ENCODE peak calls at places on chromosomes 7 and 10, in eight cellular contexts. One of them, this sample, is unnamed.

GRCh38 chr10:112246-112645 is 23.0 kb upstream of the ZMYND11 start:
- DNase-seq in PC-9: peak
- DNase-seq in CD8-positive, alpha-beta T cell: no peak
- DNase-seq in heart left ventricle: no peak
- DNase-seq in CD4-positive, CD25-positive, alpha-beta regulatory T cell: no peak
- DNase-seq in dorsolateral prefrontal cortex: no peak
- DNase-seq in BJ: no peak
- DNase-seq in neural progenitor cell: no peak
- DNase-seq in this sample: peak

GRCh38 chr10:34580643-34581042 is 234.5 kb downstream of the PARD3 start:
- DNase-seq in CD8-positive, alpha-beta T cell: no peak
- DNase-seq in PC-9: peak
- DNase-seq in BJ: no peak
- DNase-seq in dorsolateral prefrontal cortex: no peak
- DNase-seq in CD4-positive, CD25-positive, alpha-beta regulatory T cell: no peak
- DNase-seq in neural progenitor cell: no peak
- DNase-seq in heart left ventricle: no peak
- DNase-seq in this sample: peak

GRCh38 chr10:109018892-109019507 is 904.3 kb downstream of the XPNPEP1 start:
- DNase-seq in CD8-positive, alpha-beta T cell: no peak
- DNase-seq in PC-9: no peak
- DNase-seq in CD4-positive, CD25-positive, alpha-beta regulatory T cell: no peak
- DNase-seq in heart left ventricle: no peak
- DNase-seq in BJ: no peak
- DNase-seq in dorsolateral prefrontal cortex: no peak
- DNase-seq in neural progenitor cell: no peak
- DNase-seq in this sample: peak

GRCh38 chr10:55374060-55374459 is 573.0 kb upstream of the PCDH15 start:
- DNase-seq in PC-9: no peak
- DNase-seq in dorsolateral prefrontal cortex: no peak
- DNase-seq in CD4-positive, CD25-positive, alpha-beta regulatory T cell: no peak
- DNase-seq in neural progenitor cell: no peak
- DNase-seq in CD8-positive, alpha-beta T cell: no peak
- DNase-seq in heart left ventricle: no peak
- DNase-seq in BJ: no peak
- DNase-seq in this sample: no peak

GRCh38 chr10:124087672-124088634 is 5.4 kb downstream of the CHST15 start:
- DNase-seq in PC-9: no peak
- DNase-seq in CD4-positive, CD25-positive, alpha-beta regulatory T cell: no peak
- DNase-seq in heart left ventricle: no peak
- DNase-seq in neural progenitor cell: no peak
- DNase-seq in dorsolateral prefrontal cortex: peak
- DNase-seq in BJ: no peak
- DNase-seq in CD8-positive, alpha-beta T cell: no peak
- DNase-seq in this sample: no peak

GRCh38 chr7:132317856-132318255 is 258.4 kb downstream of the PLXNA4 start:
- DNase-seq in dorsolateral prefrontal cortex: no peak
- DNase-seq in PC-9: no peak
- DNase-seq in heart left ventricle: no peak
- DNase-seq in CD4-positive, CD25-positive, alpha-beta regulatory T cell: no peak
- DNase-seq in neural progenitor cell: no peak
- DNase-seq in BJ: no peak
- DNase-seq in CD8-positive, alpha-beta T cell: no peak
- DNase-seq in this sample: no peak

GRCh38 chr7:16926283-16926682 is 44.5 kb upstream of the AGR3 start:
- DNase-seq in BJ: no peak
- DNase-seq in CD4-positive, CD25-positive, alpha-beta regulatory T cell: peak
- DNase-seq in CD8-positive, alpha-beta T cell: no peak
- DNase-seq in heart left ventricle: no peak
- DNase-seq in dorsolateral prefrontal cortex: peak
- DNase-seq in neural progenitor cell: peak
- DNase-seq in PC-9: no peak
- DNase-seq in this sample: peak

GRCh38 chr10:115996031-115996430 is 277.0 kb downstream of the GFRA1 start:
- DNase-seq in dorsolateral prefrontal cortex: no peak
- DNase-seq in PC-9: no peak
- DNase-seq in CD4-positive, CD25-positive, alpha-beta regulatory T cell: no peak
- DNase-seq in BJ: no peak
- DNase-seq in heart left ventricle: no peak
- DNase-seq in neural progenitor cell: no peak
- DNase-seq in CD8-positive, alpha-beta T cell: no peak
- DNase-seq in this sample: no peak

GRCh38 chr10:70967591-70968588 is 79.5 kb upstream of the PCBD1 start:
- DNase-seq in CD8-positive, alpha-beta T cell: no peak
- DNase-seq in PC-9: no peak
- DNase-seq in dorsolateral prefrontal cortex: no peak
- DNase-seq in heart left ventricle: no peak
- DNase-seq in BJ: no peak
- DNase-seq in CD4-positive, CD25-positive, alpha-beta regulatory T cell: no peak
- DNase-seq in neural progenitor cell: peak
- DNase-seq in this sample: no peak

GRCh38 chr7:112649560-112649959 is 140.6 kb downstream of the TMEM168 start:
- DNase-seq in heart left ventricle: no peak
- DNase-seq in PC-9: no peak
- DNase-seq in CD4-positive, CD25-positive, alpha-beta regulatory T cell: no peak
- DNase-seq in neural progenitor cell: no peak
- DNase-seq in dorsolateral prefrontal cortex: no peak
- DNase-seq in CD8-positive, alpha-beta T cell: no peak
- DNase-seq in BJ: no peak
- DNase-seq in this sample: no peak

GRCh38 chr7:63031838-63032436 is 966.7 kb upstream of the ZNF722 start:
- DNase-seq in CD8-positive, alpha-beta T cell: no peak
- DNase-seq in BJ: no peak
- DNase-seq in dorsolateral prefrontal cortex: no peak
- DNase-seq in PC-9: no peak
- DNase-seq in heart left ventricle: no peak
- DNase-seq in neural progenitor cell: no peak
- DNase-seq in CD4-positive, CD25-positive, alpha-beta regulatory T cell: no peak
- DNase-seq in this sample: no peak

GRCh38 chr7:73703985-73704639 is 15.4 kb downstream of the STX1A start:
- DNase-seq in dorsolateral prefrontal cortex: no peak
- DNase-seq in CD4-positive, CD25-positive, alpha-beta regulatory T cell: peak
- DNase-seq in PC-9: peak
- DNase-seq in neural progenitor cell: peak
- DNase-seq in heart left ventricle: no peak
- DNase-seq in BJ: no peak
- DNase-seq in CD8-positive, alpha-beta T cell: peak
- DNase-seq in this sample: peak

GRCh38 chr7:18087031-18087686 is 59.5 kb upstream of the PRPS1L1 start:
- DNase-seq in CD8-positive, alpha-beta T cell: no peak
- DNase-seq in neural progenitor cell: peak
- DNase-seq in BJ: no peak
- DNase-seq in heart left ventricle: peak
- DNase-seq in PC-9: no peak
- DNase-seq in dorsolateral prefrontal cortex: no peak
- DNase-seq in CD4-positive, CD25-positive, alpha-beta regulatory T cell: no peak
- DNase-seq in this sample: no peak

GRCh38 chr7:78296689-78297371 is 498.3 kb downstream of the PHTF2 start:
- DNase-seq in BJ: no peak
- DNase-seq in neural progenitor cell: no peak
- DNase-seq in PC-9: no peak
- DNase-seq in CD8-positive, alpha-beta T cell: no peak
- DNase-seq in heart left ventricle: no peak
- DNase-seq in dorsolateral prefrontal cortex: no peak
- DNase-seq in CD4-positive, CD25-positive, alpha-beta regulatory T cell: no peak
- DNase-seq in this sample: no peak

GRCh38 chr10:63128443-63128842 is 4.7 kb upstream of the NRBF2 start:
- DNase-seq in CD4-positive, CD25-positive, alpha-beta regulatory T cell: no peak
- DNase-seq in heart left ventricle: no peak
- DNase-seq in neural progenitor cell: no peak
- DNase-seq in CD8-positive, alpha-beta T cell: no peak
- DNase-seq in BJ: no peak
- DNase-seq in PC-9: no peak
- DNase-seq in dorsolateral prefrontal cortex: no peak
- DNase-seq in this sample: no peak

GRCh38 chr7:964401-965231 is 10.1 kb upstream of the ADAP1 start:
- DNase-seq in BJ: no peak
- DNase-seq in CD8-positive, alpha-beta T cell: peak
- DNase-seq in CD4-positive, CD25-positive, alpha-beta regulatory T cell: no peak
- DNase-seq in PC-9: no peak
- DNase-seq in heart left ventricle: peak
- DNase-seq in dorsolateral prefrontal cortex: peak
- DNase-seq in neural progenitor cell: peak
- DNase-seq in this sample: peak

GRCh38 chr10:28922127-28922526 is 244.8 kb downstream of the BAMBI start:
- DNase-seq in heart left ventricle: no peak
- DNase-seq in PC-9: no peak
- DNase-seq in CD8-positive, alpha-beta T cell: no peak
- DNase-seq in BJ: no peak
- DNase-seq in dorsolateral prefrontal cortex: no peak
- DNase-seq in CD4-positive, CD25-positive, alpha-beta regulatory T cell: no peak
- DNase-seq in neural progenitor cell: no peak
- DNase-seq in this sample: no peak

GRCh38 chr10:60363187-60363586 is 26.5 kb downstream of the ANK3 start:
- DNase-seq in heart left ventricle: no peak
- DNase-seq in BJ: no peak
- DNase-seq in dorsolateral prefrontal cortex: no peak
- DNase-seq in CD4-positive, CD25-positive, alpha-beta regulatory T cell: no peak
- DNase-seq in PC-9: no peak
- DNase-seq in CD8-positive, alpha-beta T cell: no peak
- DNase-seq in neural progenitor cell: no peak
- DNase-seq in this sample: no peak

GRCh38 chr10:62083868-62084267 is 182.4 kb downstream of the ARID5B start:
- DNase-seq in heart left ventricle: peak
- DNase-seq in CD4-positive, CD25-positive, alpha-beta regulatory T cell: no peak
- DNase-seq in dorsolateral prefrontal cortex: no peak
- DNase-seq in BJ: no peak
- DNase-seq in PC-9: peak
- DNase-seq in CD8-positive, alpha-beta T cell: no peak
- DNase-seq in neural progenitor cell: no peak
- DNase-seq in this sample: peak

DNA sequence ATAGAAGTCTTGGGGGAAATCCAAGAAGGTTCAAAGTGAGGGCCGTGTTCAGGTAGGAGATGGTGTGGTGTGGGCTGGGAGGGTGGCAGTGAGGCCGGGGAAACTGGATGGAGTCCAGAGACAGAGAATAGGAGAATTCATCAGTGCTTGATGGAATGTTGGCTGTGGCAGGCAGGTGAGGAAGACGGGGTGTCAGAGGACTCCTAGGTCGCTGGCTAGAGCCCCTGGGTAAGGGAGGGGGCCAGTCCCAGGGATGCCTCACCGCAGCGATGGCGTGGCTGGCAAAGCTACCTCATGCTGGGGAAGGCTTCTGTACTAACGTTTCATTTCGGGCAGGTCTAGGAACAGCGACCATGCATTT is 373.0 kb downstream of the RPS24 start:
- DNase-seq in CD4-positive, CD25-positive, alpha-beta regulatory T cell: no peak
- DNase-seq in neural progenitor cell: no peak
- DNase-seq in CD8-positive, alpha-beta T cell: no peak
- DNase-seq in BJ: no peak
- DNase-seq in dorsolateral prefrontal cortex: no peak
- DNase-seq in heart left ventricle: no peak
- DNase-seq in PC-9: no peak
- DNase-seq in this sample: no peak
- H3K4me3 ChIP-seq in CD4-positive, CD25-positive, alpha-beta regulatory T cell: peak
- H3K4me3 ChIP-seq in neural progenitor cell: peak
- H3K4me3 ChIP-seq in CD8-positive, alpha-beta T cell: peak
- H3K4me3 ChIP-seq in BJ: no peak
- H3K4me3 ChIP-seq in dorsolateral prefrontal cortex: peak
- H3K4me3 ChIP-seq in heart left ventricle: peak
- H3K4me3 ChIP-seq in PC-9: no peak
- H3K4me3 ChIP-seq in this sample: peak

DNA sequence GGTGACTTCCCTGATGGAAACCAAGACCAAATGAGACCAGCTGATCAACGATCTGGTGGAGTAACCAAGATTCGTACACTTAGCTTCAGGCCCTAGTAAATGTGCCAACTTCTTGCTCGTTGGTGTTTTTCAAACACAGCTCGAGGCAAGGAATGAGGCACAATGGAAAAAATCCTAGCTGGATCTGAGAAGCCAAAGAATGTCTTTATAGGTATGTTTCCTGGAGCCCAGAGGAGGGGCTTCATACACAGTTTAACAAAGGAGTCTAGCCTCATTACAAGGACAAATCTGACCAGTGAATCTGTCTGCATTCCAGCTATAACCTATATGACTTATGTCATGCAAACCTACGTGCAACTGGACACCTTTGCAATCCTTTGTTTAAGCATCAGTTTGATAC is 3.7 kb downstream of the COL17A1 start:
- DNase-seq in PC-9: no peak
- DNase-seq in dorsolateral prefrontal cortex: no peak
- DNase-seq in CD8-positive, alpha-beta T cell: no peak
- DNase-seq in BJ: no peak
- DNase-seq in neural progenitor cell: no peak
- DNase-seq in CD4-positive, CD25-positive, alpha-beta regulatory T cell: no peak
- DNase-seq in heart left ventricle: no peak
- DNase-seq in this sample: no peak
- H3K4me3 ChIP-seq in PC-9: no peak
- H3K4me3 ChIP-seq in dorsolateral prefrontal cortex: no peak
- H3K4me3 ChIP-seq in CD8-positive, alpha-beta T cell: no peak
- H3K4me3 ChIP-seq in BJ: no peak
- H3K4me3 ChIP-seq in neural progenitor cell: no peak
- H3K4me3 ChIP-seq in CD4-positive, CD25-positive, alpha-beta regulatory T cell: no peak
- H3K4me3 ChIP-seq in heart left ventricle: no peak
- H3K4me3 ChIP-seq in this sample: no peak

GRCh38 chr7:143287321-143287934 is 723 bp upstream of the CASP2 start:
- DNase-seq in dorsolateral prefrontal cortex: no peak
- DNase-seq in CD4-positive, CD25-positive, alpha-beta regulatory T cell: no peak
- DNase-seq in neural progenitor cell: no peak
- DNase-seq in PC-9: no peak
- DNase-seq in heart left ventricle: no peak
- DNase-seq in CD8-positive, alpha-beta T cell: no peak
- DNase-seq in BJ: no peak
- DNase-seq in this sample: no peak
- H3K4me3 ChIP-seq in dorsolateral prefrontal cortex: peak
- H3K4me3 ChIP-seq in CD4-positive, CD25-positive, alpha-beta regulatory T cell: peak
- H3K4me3 ChIP-seq in neural progenitor cell: no peak
- H3K4me3 ChIP-seq in PC-9: peak
- H3K4me3 ChIP-seq in heart left ventricle: peak
- H3K4me3 ChIP-seq in CD8-positive, alpha-beta T cell: peak
- H3K4me3 ChIP-seq in BJ: peak
- H3K4me3 ChIP-seq in this sample: no peak

GRCh38 chr10:103925591-103925990 is 7.6 kb upstream of the STN1 start:
- DNase-seq in dorsolateral prefrontal cortex: no peak
- DNase-seq in PC-9: no peak
- DNase-seq in neural progenitor cell: no peak
- DNase-seq in CD4-positive, CD25-positive, alpha-beta regulatory T cell: no peak
- DNase-seq in BJ: no peak
- DNase-seq in heart left ventricle: no peak
- DNase-seq in CD8-positive, alpha-beta T cell: no peak
- DNase-seq in this sample: no peak
- H3K4me3 ChIP-seq in dorsolateral prefrontal cortex: no peak
- H3K4me3 ChIP-seq in PC-9: no peak
- H3K4me3 ChIP-seq in neural progenitor cell: no peak
- H3K4me3 ChIP-seq in CD4-positive, CD25-positive, alpha-beta regulatory T cell: no peak
- H3K4me3 ChIP-seq in BJ: no peak
- H3K4me3 ChIP-seq in heart left ventricle: no peak
- H3K4me3 ChIP-seq in CD8-positive, alpha-beta T cell: no peak
- H3K4me3 ChIP-seq in this sample: no peak

GRCh38 chr7:54888736-54889082 is 129.7 kb upstream of the SEC61G start:
- DNase-seq in heart left ventricle: no peak
- DNase-seq in dorsolateral prefrontal cortex: no peak
- DNase-seq in PC-9: no peak
- DNase-seq in CD4-positive, CD25-positive, alpha-beta regulatory T cell: no peak
- DNase-seq in BJ: no peak
- DNase-seq in neural progenitor cell: no peak
- DNase-seq in CD8-positive, alpha-beta T cell: no peak
- DNase-seq in this sample: no peak
- H3K4me3 ChIP-seq in heart left ventricle: peak
- H3K4me3 ChIP-seq in dorsolateral prefrontal cortex: peak
- H3K4me3 ChIP-seq in PC-9: no peak
- H3K4me3 ChIP-seq in CD4-positive, CD25-positive, alpha-beta regulatory T cell: no peak
- H3K4me3 ChIP-seq in BJ: peak
- H3K4me3 ChIP-seq in neural progenitor cell: peak
- H3K4me3 ChIP-seq in CD8-positive, alpha-beta T cell: no peak
- H3K4me3 ChIP-seq in this sample: no peak

This sample was measured in A673.